ENCODE peak calls at places on chromosomes 1 and 21, in seven cellular contexts. G, X, R, Z, J, C and L are unnamed samples.
A peak's percentile ranks its signal among the peaks of the same experiment; 100 is the strongest.

GRCh38 chr1:9239622-9240401 is 5.2 kb downstream of the H6PD start:
- DNase-seq in Z (no peak), X (no peak), C (peak; percentile 30), G (peak; percentile 68), J (peak; percentile 22), R (no peak), L (no peak)

GRCh38 chr1:40849801-40850592 is 12.2 kb downstream of the CITED4 start:
- DNase-seq in X (no peak), R (peak; percentile 75), C (peak; percentile 78), G (peak; percentile 74), Z (peak; percentile 71), J (peak; percentile 66), L (peak; percentile 68)

GRCh38 chr1:21655748-21656147 is 13.4 kb downstream of the RAP1GAP start:
- DNase-seq in R (peak; percentile 44), J (no peak), G (no peak), X (no peak), Z (peak; percentile 36), C (peak; percentile 56), L (no peak)

GRCh38 chr1:97902067-97902466 is 18.8 kb downstream of the DPYD start:
- DNase-seq in X (no peak), J (no peak), C (no peak), G (peak; percentile 54), R (no peak), Z (no peak), L (no peak)

GRCh38 chr1:228079601-228080263 is 2.8 kb upstream of the ARF1 start:
- DNase-seq in Z (no peak), X (no peak), C (no peak), J (no peak), G (no peak), R (no peak), L (no peak)

GRCh38 chr1:21783679-21784603 is 992 bp upstream of the USP48 start:
- DNase-seq in C (peak; percentile 96), Z (peak; percentile 85), X (peak; percentile 44), R (peak; percentile 90), J (no peak), G (peak; percentile 78), L (no peak)

GRCh38 chr1:153396461-153396860 is 5.6 kb upstream of the S100A8 start:
- DNase-seq in G (no peak), C (no peak), J (no peak), Z (no peak), X (no peak), R (no peak), L (no peak)

GRCh38 chr1:92030701-92031107 is 919 bp downstream of the EPHX4 start:
- DNase-seq in X (no peak), J (no peak), Z (peak; percentile 32), G (peak; percentile 54), R (peak; percentile 35), C (peak; percentile 9), L (no peak)

GRCh38 chr21:37415938-37416337 is 49.4 kb downstream of the DYRK1A start:
- DNase-seq in Z (no peak), G (no peak), J (no peak), X (no peak), C (no peak), R (no peak), L (no peak)

GRCh38 chr1:245589827-245590421 is 435.1 kb downstream of the KIF26B start:
- DNase-seq in R (no peak), J (no peak), Z (peak; percentile 77), C (no peak), X (no peak), G (no peak), L (no peak)

GRCh38 chr1:180778782-180779398 is 133.8 kb upstream of the KIAA1614 start:
- DNase-seq in R (peak; percentile 14), C (peak; percentile 7), X (no peak), Z (no peak), J (no peak), G (peak; percentile 15), L (no peak)

GRCh38 chr1:151243683-151244216 is 10.8 kb upstream of the PSMD4 start:
- DNase-seq in R (no peak), X (no peak), Z (no peak), J (no peak), C (peak; percentile 3), G (no peak), L (no peak)

GRCh38 chr21:45339430-45340405 is 52.0 kb upstream of the POFUT2 start:
- DNase-seq in X (no peak), R (no peak), G (no peak), Z (no peak), C (no peak), J (no peak), L (no peak)

GRCh38 chr1:110674337-110675059 is at the start of gene KCNA3:
- DNase-seq in C (peak; percentile 91), X (no peak), R (peak; percentile 25), G (no peak), Z (no peak), J (peak; percentile 64), L (peak; percentile 60)

GRCh38 chr21:38912355-38912619 is 106.6 kb downstream of the ETS2 start:
- DNase-seq in C (no peak), R (no peak), G (no peak), X (no peak), J (no peak), Z (no peak), L (no peak)

GRCh38 chr1:113981962-113982931 is 3.0 kb downstream of the OLFML3 start:
- DNase-seq in J (no peak), X (no peak), C (no peak), G (peak; percentile 85), Z (no peak), R (no peak), L (no peak)

GRCh38 chr1:998905-999796 is 746 bp downstream of the HES4 start:
- DNase-seq in X (no peak), C (peak; percentile 74), J (no peak), R (peak; percentile 37), Z (no peak), G (peak; percentile 37), L (no peak)

GRCh38 chr1:58649555-58649954 is 50.3 kb downstream of the MYSM1 start:
- DNase-seq in C (no peak), Z (peak; percentile 4), J (peak; percentile 13), X (no peak), G (peak; percentile 7), R (no peak), L (peak; percentile 43)

GRCh38 chr1:10507111-10507879 is 32.5 kb downstream of the PEX14 start:
- DNase-seq in Z (peak; percentile 92), J (peak; percentile 36), C (peak; percentile 81), X (no peak), G (peak; percentile 93), R (peak; percentile 100), L (peak; percentile 60)